ENCODE peak calls at places on chromosomes 4 and X, in six cellular contexts. Z is NCI-H69; A is H9; V is NCI-H2171 treated with DMSO at 0.1 percent for 48 hours; J is MM.1S; Q is stimulated activated CD4-positive, alpha-beta T cell treated with anti-CD3 and anti-CD28 coated beads, Interleukin-15, amount 100 ng/mL, for 48 hours. Y is an unnamed sample.

GRCh38 chrX:133859860-133860259 is 125.5 kb downstream of the GPC3 start:
- DNase-seq in Z (peak; percentile 1), A (no peak), V (peak; percentile 71), J (no peak), Q (no peak), Y (peak; percentile 49)

GRCh38 chr4:140426610-140427103 is 791 bp downstream of the CLGN start:
- DNase-seq in Z (peak; percentile 96), A (no peak), V (peak; percentile 47), J (peak; percentile 41), Q (no peak), Y (no peak)

GRCh38 chr4:76498550-76498949 is 63.5 kb downstream of the SHROOM3 start:
- DNase-seq in Z (peak; percentile 38), A (no peak), V (no peak), J (no peak), Q (no peak), Y (no peak)

GRCh38 chr4:109662786-109663185 is 40.5 kb downstream of the CASP6 start:
- DNase-seq in Z (peak; percentile 24), A (no peak), V (no peak), J (no peak), Q (no peak), Y (no peak)

GRCh38 chr4:40685300-40685699 is 55.6 kb upstream of the RBM47 start:
- DNase-seq in Z (no peak), A (no peak), V (no peak), J (no peak), Q (no peak), Y (peak; percentile 57)

GRCh38 chrX:27186671-27187070 is 276.5 kb downstream of the PPP4R3C start:
- DNase-seq in Z (peak; percentile 84), A (peak; percentile 28), V (peak; percentile 57), J (peak; percentile 43), Q (peak; percentile 11), Y (peak; percentile 55)

GRCh38 chr4:2931765-2932560 is 31.2 kb downstream of the NOP14 start:
- DNase-seq in Z (no peak), A (peak; percentile 71), V (no peak), J (no peak), Q (no peak), Y (no peak)

GRCh38 chr4:148203056-148203898 is 238.9 kb downstream of the NR3C2 start:
- DNase-seq in Z (peak; percentile 91), A (peak; percentile 33), V (peak; percentile 7), J (no peak), Q (no peak), Y (no peak)

GRCh38 chrX:105610401-105610800 is 211.9 kb upstream of the NRK start:
- DNase-seq in Z (no peak), A (no peak), V (no peak), J (no peak), Q (no peak), Y (peak; percentile 27)

GRCh38 chr4:156193800-156194199 is 240.1 kb upstream of the CTSO start:
- DNase-seq in Z (no peak), A (no peak), V (peak; percentile 90), J (peak; percentile 57), Q (no peak), Y (peak; percentile 64)

GRCh38 chrX:12978205-12979010 is 3.5 kb downstream of the TMSB4X start:
- DNase-seq in Z (peak; percentile 76), A (peak; percentile 76), V (peak; percentile 7), J (peak; percentile 86), Q (peak; percentile 49), Y (peak; percentile 30)

GRCh38 chr4:151806511-151806927 is 45.7 kb upstream of the GATB start:
- DNase-seq in Z (no peak), A (no peak), V (no peak), J (no peak), Q (no peak), Y (peak; percentile 13)

GRCh38 chr4:82713856-82714255 is 84.7 kb downstream of the SCD5 start:
- DNase-seq in Z (no peak), A (no peak), V (no peak), J (no peak), Q (no peak), Y (no peak)

GRCh38 chr4:98482847-98483806 is 175.3 kb downstream of the TSPAN5 start:
- DNase-seq in Z (no peak), A (no peak), V (no peak), J (no peak), Q (peak; percentile 38), Y (peak; percentile 45)

GRCh38 chr4:179110356-179110755 is 1668.1 kb upstream of the AGA start:
- DNase-seq in Z (no peak), A (no peak), V (no peak), J (no peak), Q (no peak), Y (peak; percentile 65)

GRCh38 chr4:21757281-21757680 is 191.3 kb downstream of the KCNIP4 start:
- DNase-seq in Z (no peak), A (no peak), V (no peak), J (no peak), Q (no peak), Y (no peak)

GRCh38 chr4:15231265-15232091 is 196.4 kb upstream of the C1QTNF7 start:
- DNase-seq in Z (peak; percentile 62), A (peak; percentile 71), V (peak; percentile 6), J (peak; percentile 77), Q (peak; percentile 70), Y (peak; percentile 86)

GRCh38 chr4:112766422-112766821 is 129.5 kb downstream of the LARP7 start:
- DNase-seq in Z (peak; percentile 55), A (no peak), V (no peak), J (peak; percentile 27), Q (no peak), Y (peak; percentile 36)

GRCh38 chr4:163331629-163332360 is 601 bp downstream of the NPY1R start:
- DNase-seq in Z (peak; percentile 8), A (peak; percentile 45), V (no peak), J (no peak), Q (no peak), Y (peak; percentile 21)

GRCh38 chr4:147480891-147481576 is at the start of gene EDNRA:
- DNase-seq in Z (peak; percentile 0), A (peak; percentile 43), V (no peak), J (no peak), Q (no peak), Y (no peak)

GRCh38 chr4:60133414-60133813 is 1066.7 kb upstream of the ADGRL3 start:
- DNase-seq in Z (no peak), A (no peak), V (no peak), J (no peak), Q (no peak), Y (peak; percentile 66)

GRCh38 chr4:70359115-70359661 is 1.4 kb upstream of the SMR3A start:
- DNase-seq in Z (no peak), A (no peak), V (no peak), J (no peak), Q (no peak), Y (no peak)

GRCh38 chr4:184616633-184617471 is 32.4 kb downstream of the CASP3 start:
- DNase-seq in Z (no peak), A (peak; percentile 45), V (no peak), J (peak; percentile 64), Q (no peak), Y (no peak)

GRCh38 chr4:112170451-112170993 is 25.3 kb downstream of the FAM241A start:
- DNase-seq in Z (peak; percentile 7), A (no peak), V (no peak), J (no peak), Q (peak; percentile 4), Y (peak; percentile 91)

Y was measured in MCF 10A.